ENCODE peak calls at places on chromosomes 5 and 9, in six cellular contexts. Q, E, V, H, C and X are unnamed samples.

GRCh38 chr5:97422678-97423077 is 239.6 kb upstream of the RIOK2 start:
- DNase-seq in V (no peak), Q (no peak), C (no peak), H (no peak), E (no peak), X (no peak)

GRCh38 chr9:107675476-107676264 is 186.1 kb upstream of the KLF4 start:
- DNase-seq in V (no peak), H (no peak), C (no peak), E (no peak), Q (no peak), X (no peak)

GRCh38 chr5:168992687-168993086 is 308.3 kb downstream of the SLIT3 start:
- DNase-seq in H (no peak), Q (no peak), E (no peak), C (no peak), V (no peak), X (no peak)

GRCh38 chr9:85599540-85600140 is 142.1 kb downstream of the AGTPBP1 start:
- DNase-seq in Q (no peak), H (no peak), V (no peak), E (no peak), C (no peak), X (no peak)

GRCh38 chr9:7153566-7153965 is 395.8 kb downstream of the KDM4C start:
- DNase-seq in Q (no peak), H (no peak), V (no peak), E (no peak), C (no peak), X (no peak)

GRCh38 chr9:106035810-106036209 is 341.5 kb downstream of the TMEM38B start:
- DNase-seq in H (no peak), Q (no peak), E (no peak), V (no peak), C (no peak), X (no peak)

GRCh38 chr5:79436224-79436623 is 77.7 kb downstream of the HOMER1 start:
- DNase-seq in V (no peak), H (no peak), C (no peak), Q (no peak), E (no peak), X (peak; percentile 25)

GRCh38 chr9:8723195-8723594 is 923.6 kb upstream of the DMAC1 start:
- DNase-seq in E (no peak), C (no peak), Q (no peak), V (no peak), H (no peak), X (no peak)

GRCh38 chr5:160824590-160824989 is 27.4 kb downstream of the ATP10B start:
- DNase-seq in C (no peak), H (no peak), V (no peak), Q (no peak), E (no peak), X (no peak)

GRCh38 chr5:168683247-168683926 is 104.2 kb upstream of the PANK3 start:
- DNase-seq in Q (no peak), H (no peak), V (no peak), E (peak; percentile 58), C (no peak), X (no peak)

GRCh38 chr5:10046681-10047080 is 203.0 kb downstream of the ATPSCKMT start:
- DNase-seq in C (no peak), V (no peak), Q (no peak), E (no peak), H (no peak), X (no peak)

GRCh38 chr9:77507212-77507961 is 140.7 kb downstream of the GNA14 start:
- DNase-seq in H (peak; percentile 83), V (no peak), Q (no peak), E (no peak), C (no peak), X (no peak)

GRCh38 chr9:131578778-131579504 is 33.6 kb downstream of the PRRT1B start:
- DNase-seq in C (peak; percentile 48), E (no peak), Q (peak; percentile 12), H (peak; percentile 50), V (no peak), X (no peak)

GRCh38 chr5:4868140-4868735 is 271.9 kb upstream of the ADAMTS16 start:
- DNase-seq in E (peak; percentile 82), H (no peak), C (peak; percentile 56), V (no peak), Q (peak; percentile 19), X (peak; percentile 72)

GRCh38 chr5:137254695-137255094 is 244.4 kb downstream of the SPOCK1 start:
- DNase-seq in C (no peak), H (no peak), E (no peak), V (no peak), Q (no peak), X (no peak)